ENCODE peak calls at places on chromosomes 4 and X, in five cellular contexts. One of them, this sample, is unnamed.
A peak's percentile ranks its signal among the peaks of the same experiment; 100 is the strongest.

GRCh38 chr4:78379991-78380739 is 171.4 kb upstream of the ANXA3 start:
- DNase-seq in breast epithelium: no peak
- DNase-seq in upper lobe of left lung: no peak
- DNase-seq in suprapubic skin: no peak
- DNase-seq in H1: no peak
- DNase-seq in this sample: no peak

GRCh38 chr4:10260777-10261176 is 144.2 kb upstream of the WDR1 start:
- DNase-seq in breast epithelium: no peak
- DNase-seq in upper lobe of left lung: no peak
- DNase-seq in suprapubic skin: no peak
- DNase-seq in H1: no peak
- DNase-seq in this sample: no peak

GRCh38 chrX:40644175-40644574 is 3.2 kb downstream of the CXorf38 start:
- DNase-seq in breast epithelium: no peak
- DNase-seq in upper lobe of left lung: no peak
- DNase-seq in suprapubic skin: no peak
- DNase-seq in H1: no peak
- DNase-seq in this sample: no peak

GRCh38 chr4:5785806-5786680 is 75.0 kb downstream of the EVC start:
- DNase-seq in breast epithelium: no peak
- DNase-seq in upper lobe of left lung: no peak
- DNase-seq in suprapubic skin: no peak
- DNase-seq in H1: no peak
- DNase-seq in this sample: no peak

GRCh38 chr4:39118034-39118658 is 56.1 kb downstream of the KLHL5 start:
- DNase-seq in breast epithelium: no peak
- DNase-seq in upper lobe of left lung: no peak
- DNase-seq in suprapubic skin: no peak
- DNase-seq in H1: no peak
- DNase-seq in this sample: no peak

GRCh38 chr4:33073811-33074210 is 2353.6 kb downstream of the PCDH7 start:
- DNase-seq in breast epithelium: no peak
- DNase-seq in upper lobe of left lung: no peak
- DNase-seq in suprapubic skin: no peak
- DNase-seq in H1: no peak
- DNase-seq in this sample: no peak

GRCh38 chr4:177301127-177301639 is 8.5 kb upstream of the NEIL3 start:
- DNase-seq in breast epithelium: no peak
- DNase-seq in upper lobe of left lung: no peak
- DNase-seq in suprapubic skin: no peak
- DNase-seq in H1: no peak
- DNase-seq in this sample: no peak

GRCh38 chrX:132676102-132676501 is 187.3 kb upstream of the MBNL3 start:
- DNase-seq in breast epithelium: no peak
- DNase-seq in upper lobe of left lung: no peak
- DNase-seq in suprapubic skin: no peak
- DNase-seq in H1: no peak
- DNase-seq in this sample: no peak

GRCh38 chr4:79078339-79078738 is 139.1 kb upstream of the PAQR3 start:
- DNase-seq in breast epithelium: no peak
- DNase-seq in upper lobe of left lung: no peak
- DNase-seq in suprapubic skin: no peak
- DNase-seq in H1: no peak
- DNase-seq in this sample: no peak

GRCh38 chrX:122219226-122219625 is 964.9 kb upstream of the GRIA3 start:
- DNase-seq in breast epithelium: no peak
- DNase-seq in upper lobe of left lung: no peak
- DNase-seq in suprapubic skin: no peak
- DNase-seq in H1: no peak
- DNase-seq in this sample: no peak

GRCh38 chrX:129754266-129755024 is 15.7 kb downstream of the XPNPEP2 start:
- DNase-seq in breast epithelium: no peak
- DNase-seq in upper lobe of left lung: no peak
- DNase-seq in suprapubic skin: no peak
- DNase-seq in H1: no peak
- DNase-seq in this sample: no peak

GRCh38 chr4:8617486-8618040 is 25.0 kb downstream of the CPZ start:
- DNase-seq in breast epithelium: no peak
- DNase-seq in upper lobe of left lung: peak; percentile 47
- DNase-seq in suprapubic skin: peak; percentile 21
- DNase-seq in H1: no peak
- DNase-seq in this sample: no peak

GRCh38 chr4:94127707-94128328 is 79.8 kb upstream of the SMARCAD1 start:
- DNase-seq in breast epithelium: no peak
- DNase-seq in upper lobe of left lung: no peak
- DNase-seq in suprapubic skin: no peak
- DNase-seq in H1: no peak
- DNase-seq in this sample: no peak

GRCh38 chrX:43676960-43677582 is 21.0 kb downstream of the MAOA start:
- DNase-seq in breast epithelium: no peak
- DNase-seq in upper lobe of left lung: no peak
- DNase-seq in suprapubic skin: no peak
- DNase-seq in H1: no peak
- DNase-seq in this sample: no peak

GRCh38 chr4:165476214-165477098 is 97.6 kb downstream of the CPE start:
- DNase-seq in breast epithelium: no peak
- DNase-seq in upper lobe of left lung: no peak
- DNase-seq in suprapubic skin: no peak
- DNase-seq in H1: no peak
- DNase-seq in this sample: no peak

GRCh38 chr4:47287735-47288134 is 175.8 kb downstream of the COMMD8 start:
- DNase-seq in breast epithelium: no peak
- DNase-seq in upper lobe of left lung: no peak
- DNase-seq in suprapubic skin: no peak
- DNase-seq in H1: no peak
- DNase-seq in this sample: no peak

GRCh38 chr4:8278009-8278395 is 8.4 kb downstream of the HTRA3 start:
- DNase-seq in breast epithelium: no peak
- DNase-seq in upper lobe of left lung: no peak
- DNase-seq in suprapubic skin: peak; percentile 73
- DNase-seq in H1: no peak
- DNase-seq in this sample: no peak

GRCh38 chr4:8270912-8271815 is 1.6 kb downstream of the HTRA3 start:
- DNase-seq in breast epithelium: no peak
- DNase-seq in upper lobe of left lung: no peak
- DNase-seq in suprapubic skin: no peak
- DNase-seq in H1: no peak
- DNase-seq in this sample: no peak

GRCh38 chrX:20742106-20742505 is 475.4 kb upstream of the RPS6KA3 start:
- DNase-seq in breast epithelium: no peak
- DNase-seq in upper lobe of left lung: no peak
- DNase-seq in suprapubic skin: no peak
- DNase-seq in H1: no peak
- DNase-seq in this sample: no peak

GRCh38 chr4:26300314-26301307 is 20.2 kb upstream of the RBPJ start:
- DNase-seq in breast epithelium: no peak
- DNase-seq in upper lobe of left lung: no peak
- DNase-seq in suprapubic skin: no peak
- DNase-seq in H1: no peak
- DNase-seq in this sample: no peak

GRCh38 chr4:184688447-184688846 is 38.9 kb downstream of the PRIMPOL start:
- DNase-seq in breast epithelium: no peak
- DNase-seq in upper lobe of left lung: no peak
- DNase-seq in suprapubic skin: no peak
- DNase-seq in H1: peak; percentile 39
- DNase-seq in this sample: no peak

GRCh38 chr4:16516796-16517413 is 290.6 kb upstream of the TAPT1 start:
- DNase-seq in breast epithelium: no peak
- DNase-seq in upper lobe of left lung: no peak
- DNase-seq in suprapubic skin: no peak
- DNase-seq in H1: peak; percentile 13
- DNase-seq in this sample: peak; percentile 36

GRCh38 chr4:3485011-3485881 is 22.1 kb downstream of the DOK7 start:
- DNase-seq in breast epithelium: no peak
- DNase-seq in upper lobe of left lung: peak; percentile 83
- DNase-seq in suprapubic skin: no peak
- DNase-seq in H1: no peak
- DNase-seq in this sample: no peak

GRCh38 chr4:129583868-129584267 is 487.9 kb downstream of the C4orf33 start:
- DNase-seq in breast epithelium: no peak
- DNase-seq in upper lobe of left lung: no peak
- DNase-seq in suprapubic skin: no peak
- DNase-seq in H1: no peak
- DNase-seq in this sample: no peak

GRCh38 chr4:153232768-153233167 is 28.5 kb downstream of the TRIM2 start:
- DNase-seq in breast epithelium: no peak
- DNase-seq in upper lobe of left lung: no peak
- DNase-seq in suprapubic skin: no peak
- DNase-seq in H1: peak; percentile 41
- DNase-seq in this sample: peak; percentile 50

GRCh38 chrX:134324359-134324758 is 87.4 kb downstream of the CCDC160 start:
- DNase-seq in breast epithelium: no peak
- DNase-seq in upper lobe of left lung: no peak
- DNase-seq in suprapubic skin: no peak
- DNase-seq in H1: no peak
- DNase-seq in this sample: no peak

GRCh38 chrX:21974011-21974385 is 33.5 kb downstream of the SMS start:
- DNase-seq in breast epithelium: no peak
- DNase-seq in upper lobe of left lung: no peak
- DNase-seq in suprapubic skin: no peak
- DNase-seq in H1: no peak
- DNase-seq in this sample: no peak

GRCh38 chr4:188032583-188032982 is 37.0 kb downstream of the ZFP42 start:
- DNase-seq in breast epithelium: no peak
- DNase-seq in upper lobe of left lung: peak; percentile 32
- DNase-seq in suprapubic skin: no peak
- DNase-seq in H1: no peak
- DNase-seq in this sample: no peak

GRCh38 chrX:10633722-10634121 is 13.3 kb upstream of the MID1 start:
- DNase-seq in breast epithelium: no peak
- DNase-seq in upper lobe of left lung: no peak
- DNase-seq in suprapubic skin: no peak
- DNase-seq in H1: no peak
- DNase-seq in this sample: no peak

GRCh38 chrX:137194164-137194563 is 160.4 kb upstream of the GPR101 start:
- DNase-seq in breast epithelium: no peak
- DNase-seq in upper lobe of left lung: no peak
- DNase-seq in suprapubic skin: no peak
- DNase-seq in H1: peak; percentile 3
- DNase-seq in this sample: peak; percentile 27

GRCh38 chr4:82890602-82890912 is 396 bp downstream of the SEC31A start:
- DNase-seq in breast epithelium: no peak
- DNase-seq in upper lobe of left lung: no peak
- DNase-seq in suprapubic skin: no peak
- DNase-seq in H1: no peak
- DNase-seq in this sample: no peak

GRCh38 chr4:168562021-168562691 is 65.3 kb downstream of the PALLD start:
- DNase-seq in breast epithelium: no peak
- DNase-seq in upper lobe of left lung: no peak
- DNase-seq in suprapubic skin: no peak
- DNase-seq in H1: no peak
- DNase-seq in this sample: no peak

GRCh38 chr4:119728692-119729593 is 100.3 kb upstream of the PDE5A start:
- DNase-seq in breast epithelium: no peak
- DNase-seq in upper lobe of left lung: no peak
- DNase-seq in suprapubic skin: no peak
- DNase-seq in H1: no peak
- DNase-seq in this sample: no peak

DNA sequence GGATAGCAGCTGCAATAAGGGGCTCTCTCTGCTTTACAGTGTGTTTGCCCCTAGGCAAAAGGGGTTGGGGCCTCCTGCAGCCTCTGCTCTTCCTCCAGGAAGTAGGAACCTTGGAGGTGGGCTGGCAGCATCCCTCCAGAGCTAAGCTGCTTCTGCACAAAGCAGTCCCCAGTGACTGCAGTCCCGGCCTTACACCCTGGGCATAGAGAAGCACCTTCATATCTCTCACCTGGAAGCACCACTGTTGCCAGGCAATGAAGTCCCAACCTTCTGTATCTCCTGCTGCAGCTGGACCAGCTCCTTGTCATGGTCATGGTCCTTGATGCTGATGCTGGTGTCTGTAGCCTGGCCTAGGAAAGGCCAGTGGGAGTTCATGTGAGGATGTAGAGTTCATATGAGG is 171.1 kb upstream of the TET2 start:
- DNase-seq in breast epithelium: no peak
- DNase-seq in upper lobe of left lung: no peak
- DNase-seq in suprapubic skin: no peak
- DNase-seq in H1: no peak
- DNase-seq in this sample: no peak
- H3K27ac ChIP-seq in breast epithelium: no peak overlapping the region
- H3K27ac ChIP-seq in upper lobe of left lung: no peak overlapping the region
- H3K27ac ChIP-seq in suprapubic skin: no peak overlapping the region
- H3K27ac ChIP-seq in H1: no peak overlapping the region
- H3K27ac ChIP-seq in this sample: no peak overlapping the region

GRCh38 chr4:53693408-53693807 is 102.1 kb upstream of the LNX1 start:
- DNase-seq in breast epithelium: no peak
- DNase-seq in upper lobe of left lung: no peak
- DNase-seq in suprapubic skin: no peak
- DNase-seq in H1: no peak
- DNase-seq in this sample: no peak
- H3K36me3 ChIP-seq in breast epithelium: no peaks in the 10 kb centered on the region
- H3K36me3 ChIP-seq in upper lobe of left lung: no peaks in the 10 kb centered on the region
- H3K36me3 ChIP-seq in suprapubic skin: no peaks in the 10 kb centered on the region
- H3K36me3 ChIP-seq in H1: no peaks in the 10 kb centered on the region
- H3K36me3 ChIP-seq in this sample: no peaks in the 10 kb centered on the region

GRCh38 chr4:102141855-102142254 is 203.4 kb downstream of the SLC39A8 start:
- DNase-seq in breast epithelium: no peak
- DNase-seq in upper lobe of left lung: no peak
- DNase-seq in suprapubic skin: no peak
- DNase-seq in H1: no peak
- DNase-seq in this sample: no peak

GRCh38 chr4:102137217-102137616 is 208.1 kb downstream of the SLC39A8 start:
- DNase-seq in breast epithelium: no peak
- DNase-seq in upper lobe of left lung: no peak
- DNase-seq in suprapubic skin: no peak
- DNase-seq in H1: no peak
- DNase-seq in this sample: no peak

GRCh38 chr4:102143433-102143832 is 201.8 kb downstream of the SLC39A8 start:
- DNase-seq in breast epithelium: no peak
- DNase-seq in upper lobe of left lung: no peak
- DNase-seq in suprapubic skin: no peak
- DNase-seq in H1: no peak
- DNase-seq in this sample: no peak

GRCh38 chr4:102139932-102140331 is 205.3 kb downstream of the SLC39A8 start:
- DNase-seq in breast epithelium: no peak
- DNase-seq in upper lobe of left lung: no peak
- DNase-seq in suprapubic skin: no peak
- DNase-seq in H1: no peak
- DNase-seq in this sample: no peak

GRCh38 chr4:102139132-102139573 is 206.1 kb downstream of the SLC39A8 start:
- DNase-seq in breast epithelium: no peak
- DNase-seq in upper lobe of left lung: no peak
- DNase-seq in suprapubic skin: no peak
- DNase-seq in H1: no peak
- DNase-seq in this sample: no peak
- TF ChIP-seq POLR2AphosphoS5 in breast epithelium: no peak
- TF ChIP-seq POLR2AphosphoS5 in upper lobe of left lung: no peak
- TF ChIP-seq POLR2AphosphoS5 in suprapubic skin: no peak
- TF ChIP-seq POLR2AphosphoS5 in H1: no peak
- TF ChIP-seq POLR2AphosphoS5 in this sample: no peak

DNA sequence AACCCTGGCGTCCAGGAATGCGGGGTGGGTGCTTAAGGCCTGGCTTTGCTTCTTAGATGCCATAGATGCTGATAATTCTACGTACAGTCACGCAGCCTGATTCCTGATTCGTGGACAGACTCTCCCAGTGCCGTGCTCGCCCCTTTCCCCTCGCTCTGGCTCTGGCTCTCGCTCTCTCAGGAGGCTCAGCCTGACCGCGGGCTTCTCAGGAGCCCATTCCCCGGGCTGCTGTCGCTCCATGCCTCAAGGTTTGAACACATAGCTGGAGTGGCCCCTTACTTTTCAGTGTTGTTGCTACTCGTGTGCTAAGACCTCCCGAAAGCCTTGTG is 59.2 kb upstream of the ZC4H2 start:
- DNase-seq in breast epithelium: no peak
- DNase-seq in upper lobe of left lung: peak; percentile 19
- DNase-seq in suprapubic skin: no peak
- DNase-seq in H1: peak; percentile 0
- DNase-seq in this sample: peak; percentile 29
- H3K27ac ChIP-seq in breast epithelium: peak overlapping the region; percentile 70
- H3K27ac ChIP-seq in upper lobe of left lung: peak overlapping the region; percentile 76
- H3K27ac ChIP-seq in suprapubic skin: peak overlapping the region; percentile 82
- H3K27ac ChIP-seq in H1: no peak overlapping the region
- H3K27ac ChIP-seq in this sample: peak overlapping the region; percentile 83